ENCODE peak calls at places on chromosome 12, in seven cellular contexts. One of them, this sample, is unnamed.

GRCh38 chr12:119938049-119938667 is 50.9 kb upstream of the BICDL1 start:
- DNase-seq in hepatocyte: peak
- DNase-seq in GM23248: peak
- DNase-seq in GM23338: peak
- DNase-seq in HCT116: peak
- DNase-seq in neural progenitor cell: peak
- DNase-seq in MM.1S: peak
- DNase-seq in this sample: peak

GRCh38 chr12:118332511-118332910 is 40.2 kb downstream of the TAOK3 start:
- DNase-seq in neural progenitor cell: no peak
- DNase-seq in hepatocyte: no peak
- DNase-seq in GM23248: peak
- DNase-seq in MM.1S: no peak
- DNase-seq in GM23338: no peak
- DNase-seq in HCT116: no peak
- DNase-seq in this sample: no peak

GRCh38 chr12:22287776-22288621 is 46.5 kb downstream of the ST8SIA1 start:
- DNase-seq in neural progenitor cell: peak
- DNase-seq in HCT116: no peak
- DNase-seq in GM23248: peak
- DNase-seq in hepatocyte: no peak
- DNase-seq in GM23338: peak
- DNase-seq in MM.1S: no peak
- DNase-seq in this sample: no peak

GRCh38 chr12:93315907-93316622 is 61.7 kb upstream of the NUDT4 start:
- DNase-seq in HCT116: no peak
- DNase-seq in MM.1S: no peak
- DNase-seq in GM23248: no peak
- DNase-seq in hepatocyte: peak
- DNase-seq in GM23338: no peak
- DNase-seq in neural progenitor cell: no peak
- DNase-seq in this sample: no peak

GRCh38 chr12:15928345-15928744 is 17.2 kb downstream of the DERA start:
- DNase-seq in GM23338: no peak
- DNase-seq in hepatocyte: no peak
- DNase-seq in GM23248: peak
- DNase-seq in HCT116: no peak
- DNase-seq in MM.1S: no peak
- DNase-seq in neural progenitor cell: no peak
- DNase-seq in this sample: peak

GRCh38 chr12:2387051-2387834 is 334.5 kb downstream of the CACNA1C start:
- DNase-seq in neural progenitor cell: no peak
- DNase-seq in MM.1S: no peak
- DNase-seq in HCT116: no peak
- DNase-seq in hepatocyte: no peak
- DNase-seq in GM23338: no peak
- DNase-seq in GM23248: peak
- DNase-seq in this sample: no peak

GRCh38 chr12:64675795-64676194 is 65.5 kb downstream of the RASSF3 start:
- DNase-seq in GM23248: peak
- DNase-seq in neural progenitor cell: no peak
- DNase-seq in MM.1S: no peak
- DNase-seq in GM23338: no peak
- DNase-seq in hepatocyte: no peak
- DNase-seq in HCT116: no peak
- DNase-seq in this sample: peak

GRCh38 chr12:96171905-96172304 is 22.3 kb upstream of the ELK3 start:
- DNase-seq in GM23248: no peak
- DNase-seq in neural progenitor cell: no peak
- DNase-seq in HCT116: no peak
- DNase-seq in GM23338: no peak
- DNase-seq in hepatocyte: no peak
- DNase-seq in MM.1S: no peak
- DNase-seq in this sample: no peak

GRCh38 chr12:100348657-100349454 is 8.0 kb upstream of the SLC17A8 start:
- DNase-seq in neural progenitor cell: peak
- DNase-seq in hepatocyte: peak
- DNase-seq in GM23248: peak
- DNase-seq in HCT116: peak
- DNase-seq in MM.1S: peak
- DNase-seq in GM23338: peak
- DNase-seq in this sample: peak

GRCh38 chr12:105823810-105824209 is 314.9 kb downstream of the NUAK1 start:
- DNase-seq in GM23338: no peak
- DNase-seq in hepatocyte: no peak
- DNase-seq in neural progenitor cell: no peak
- DNase-seq in HCT116: no peak
- DNase-seq in MM.1S: no peak
- DNase-seq in GM23248: no peak
- DNase-seq in this sample: no peak

GRCh38 chr12:10952645-10953044 is 13.6 kb upstream of the TAS2R14 start:
- DNase-seq in hepatocyte: no peak
- DNase-seq in MM.1S: no peak
- DNase-seq in GM23248: no peak
- DNase-seq in HCT116: no peak
- DNase-seq in neural progenitor cell: no peak
- DNase-seq in GM23338: no peak
- DNase-seq in this sample: no peak

GRCh38 chr12:94553130-94553519 is 93.5 kb upstream of the CEP83 start:
- DNase-seq in HCT116: peak
- DNase-seq in MM.1S: no peak
- DNase-seq in GM23338: no peak
- DNase-seq in hepatocyte: no peak
- DNase-seq in neural progenitor cell: no peak
- DNase-seq in GM23248: peak
- DNase-seq in this sample: peak

GRCh38 chr12:45708901-45709300 is 20.6 kb upstream of the ARID2 start:
- DNase-seq in neural progenitor cell: no peak
- DNase-seq in HCT116: no peak
- DNase-seq in MM.1S: no peak
- DNase-seq in GM23338: no peak
- DNase-seq in GM23248: no peak
- DNase-seq in hepatocyte: no peak
- DNase-seq in this sample: no peak

GRCh38 chr12:617304-617915 is 45.8 kb downstream of the NINJ2 start:
- DNase-seq in neural progenitor cell: no peak
- DNase-seq in HCT116: no peak
- DNase-seq in MM.1S: no peak
- DNase-seq in hepatocyte: peak
- DNase-seq in GM23338: no peak
- DNase-seq in GM23248: no peak
- DNase-seq in this sample: no peak

GRCh38 chr12:24360907-24361306 is 411.4 kb upstream of the SOX5 start:
- DNase-seq in MM.1S: no peak
- DNase-seq in GM23248: no peak
- DNase-seq in GM23338: no peak
- DNase-seq in HCT116: no peak
- DNase-seq in hepatocyte: no peak
- DNase-seq in neural progenitor cell: no peak
- DNase-seq in this sample: no peak

GRCh38 chr12:108825205-108825950 is 32.0 kb downstream of the SSH1 start:
- DNase-seq in HCT116: no peak
- DNase-seq in MM.1S: peak
- DNase-seq in hepatocyte: no peak
- DNase-seq in GM23248: peak
- DNase-seq in GM23338: no peak
- DNase-seq in neural progenitor cell: no peak
- DNase-seq in this sample: no peak

GRCh38 chr12:98744692-98745091 is 99.6 kb downstream of the APAF1 start:
- DNase-seq in neural progenitor cell: no peak
- DNase-seq in GM23338: no peak
- DNase-seq in MM.1S: peak
- DNase-seq in HCT116: no peak
- DNase-seq in hepatocyte: no peak
- DNase-seq in GM23248: no peak
- DNase-seq in this sample: no peak

GRCh38 chr12:98743362-98743953 is 98.4 kb downstream of the APAF1 start:
- DNase-seq in MM.1S: no peak
- DNase-seq in GM23248: peak
- DNase-seq in neural progenitor cell: peak
- DNase-seq in GM23338: peak
- DNase-seq in hepatocyte: no peak
- DNase-seq in HCT116: peak
- DNase-seq in this sample: peak

GRCh38 chr12:98741615-98742265 is 96.7 kb downstream of the APAF1 start:
- DNase-seq in GM23338: peak
- DNase-seq in neural progenitor cell: peak
- DNase-seq in MM.1S: no peak
- DNase-seq in HCT116: no peak
- DNase-seq in GM23248: no peak
- DNase-seq in hepatocyte: no peak
- DNase-seq in this sample: no peak

GRCh38 chr12:98741229-98741614 is 96.1 kb downstream of the APAF1 start:
- DNase-seq in GM23248: peak
- DNase-seq in MM.1S: no peak
- DNase-seq in HCT116: no peak
- DNase-seq in GM23338: no peak
- DNase-seq in neural progenitor cell: no peak
- DNase-seq in hepatocyte: no peak
- DNase-seq in this sample: peak

GRCh38 chr12:98745578-98746391 is 100.7 kb downstream of the APAF1 start:
- DNase-seq in GM23248: peak
- DNase-seq in MM.1S: no peak
- DNase-seq in hepatocyte: no peak
- DNase-seq in neural progenitor cell: peak
- DNase-seq in GM23338: peak
- DNase-seq in HCT116: no peak
- DNase-seq in this sample: no peak
- TF ChIP-seq EZH2 in GM23248: no peak
- TF ChIP-seq EZH2 in MM.1S: no peak
- TF ChIP-seq EZH2 in hepatocyte: no peak
- TF ChIP-seq EZH2 in neural progenitor cell: peak
- TF ChIP-seq EZH2 in GM23338: no peak
- TF ChIP-seq EZH2 in HCT116: no peak
- TF ChIP-seq EZH2 in this sample: no peak

GRCh38 chr12:32895688-32896437 is 714 bp downstream of the PKP2 start:
- DNase-seq in neural progenitor cell: peak
- DNase-seq in GM23338: peak
- DNase-seq in GM23248: no peak
- DNase-seq in HCT116: no peak
- DNase-seq in MM.1S: peak
- DNase-seq in hepatocyte: peak
- DNase-seq in this sample: peak
- TF ChIP-seq EZH2phosphoT487 in neural progenitor cell: no peak
- TF ChIP-seq EZH2phosphoT487 in GM23338: no peak
- TF ChIP-seq EZH2phosphoT487 in GM23248: no peak
- TF ChIP-seq EZH2phosphoT487 in HCT116: no peak
- TF ChIP-seq EZH2phosphoT487 in MM.1S: no peak
- TF ChIP-seq EZH2phosphoT487 in hepatocyte: no peak
- TF ChIP-seq EZH2phosphoT487 in this sample: no peak

GRCh38 chr12:124713041-124713435 is 145.6 kb upstream of the NCOR2 start:
- DNase-seq in neural progenitor cell: no peak
- DNase-seq in MM.1S: no peak
- DNase-seq in GM23338: no peak
- DNase-seq in HCT116: no peak
- DNase-seq in GM23248: no peak
- DNase-seq in hepatocyte: no peak
- DNase-seq in this sample: no peak
- H2AFZ ChIP-seq in neural progenitor cell: no peak
- H2AFZ ChIP-seq in MM.1S: no peak
- H2AFZ ChIP-seq in GM23338: no peak
- H2AFZ ChIP-seq in HCT116: no peak
- H2AFZ ChIP-seq in GM23248: peak
- H2AFZ ChIP-seq in hepatocyte: no peak
- H2AFZ ChIP-seq in this sample: no peak

DNA sequence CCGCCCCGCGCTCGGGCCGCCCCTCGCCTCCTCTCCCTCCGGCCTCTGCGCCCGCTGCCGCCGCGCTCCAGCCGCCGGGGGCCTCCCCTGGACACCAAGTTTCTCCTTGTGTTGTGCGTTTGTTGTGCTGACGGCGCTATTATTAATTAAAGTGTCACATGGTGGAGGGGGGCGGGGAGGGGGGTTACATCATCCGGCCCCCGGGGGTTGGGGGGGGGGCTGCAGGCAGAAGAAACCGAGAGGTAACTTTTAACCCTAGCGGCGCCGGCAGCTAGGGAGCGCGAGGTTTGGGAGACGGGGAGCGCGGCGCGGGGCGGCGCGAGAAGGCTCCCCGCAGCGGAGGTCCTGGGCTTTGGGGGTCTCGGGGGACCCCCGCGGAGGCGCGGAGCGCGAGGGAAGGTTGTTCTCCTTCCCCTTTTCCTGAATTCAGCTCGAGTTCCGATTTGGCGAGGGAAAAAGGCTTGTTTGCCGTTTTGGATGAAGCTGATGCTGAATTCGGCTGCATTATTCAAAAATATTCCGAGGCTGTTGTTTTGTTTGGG is at the start of gene HRK:
- DNase-seq in GM23338: peak
- DNase-seq in neural progenitor cell: no peak
- DNase-seq in HCT116: no peak
- DNase-seq in MM.1S: peak
- DNase-seq in GM23248: no peak
- DNase-seq in hepatocyte: no peak
- DNase-seq in this sample: no peak
- TF ChIP-seq EZH2 in GM23338: no peak
- TF ChIP-seq EZH2 in neural progenitor cell: no peak
- TF ChIP-seq EZH2 in HCT116: no peak
- TF ChIP-seq EZH2 in MM.1S: no peak
- TF ChIP-seq EZH2 in GM23248: no peak
- TF ChIP-seq EZH2 in hepatocyte: no peak
- TF ChIP-seq EZH2 in this sample: no peak

This sample was measured in PC-3.